ENCODE peak calls at places on chromosome 19, in four cellular contexts. F is NCI-H524, Q is nephron progenitor cell, U is hypothalamus. J is an unnamed sample.

GRCh38 chr19:31555634-31556215 is 206.5 kb upstream of the TSHZ3 start:
- DNase-seq in F (no peak), Q (no peak), U (no peak), J (no peak)

GRCh38 chr19:49788857-49789256 is 22.1 kb downstream of the AP2A1 start:
- DNase-seq in F (no peak), Q (no peak), U (no peak), J (no peak)

GRCh38 chr19:33301011-33301899 is 1.1 kb downstream of the CEBPA start:
- DNase-seq in F (no peak), Q (peak), U (no peak), J (no peak)

GRCh38 chr19:52307275-52307674 is 10.3 kb downstream of the ZNF480 start:
- DNase-seq in F (no peak), Q (peak), U (no peak), J (no peak)

GRCh38 chr19:46924874-46925547 is 64.2 kb downstream of the ARHGAP35 start:
- DNase-seq in F (no peak), Q (no peak), U (no peak), J (peak)

GRCh38 chr19:10007366-10007765 is 2.9 kb downstream of the COL5A3 start:
- DNase-seq in F (no peak), Q (no peak), U (no peak), J (no peak)

GRCh38 chr19:17243854-17244617 is 1.7 kb downstream of the NR2F6 start:
- DNase-seq in F (no peak), Q (peak), U (no peak), J (no peak)

GRCh38 chr19:32543107-32543900 is 37.7 kb upstream of the PDCD5 start:
- DNase-seq in F (no peak), Q (no peak), U (no peak), J (no peak)

J was measured in epithelial cell of prostate.